ENCODE peak calls at places on chromosomes 5 and 9, in eight cellular contexts. C is Calu3; U is upper lobe of right lung; P is DMS53; L is cardiac muscle cell; T is GDM1; F is mesenteric fat pad; S is CD8-positive, alpha-beta T cell. M is an unnamed sample.

GRCh38 chr5:71783891-71784290 is 64.8 kb downstream of the CARTPT start:
- DNase-seq in S (no peak), U (no peak), L (no peak), F (no peak), P (peak), T (no peak), C (no peak), M (no peak)

GRCh38 chr5:179212870-179213269 is 132.4 kb downstream of the ADAMTS2 start:
- DNase-seq in L (peak), C (no peak), P (no peak), U (no peak), S (no peak), F (no peak), T (no peak), M (no peak)

GRCh38 chr5:6574537-6574936 is 58.3 kb downstream of the NSUN2 start:
- DNase-seq in P (peak), T (no peak), U (no peak), S (no peak), F (no peak), C (no peak), L (no peak), M (no peak)

GRCh38 chr5:18394154-18394804 is 760.0 kb downstream of the TAF11L14 start:
- DNase-seq in U (peak), C (peak), S (peak), T (no peak), P (peak), L (peak), F (no peak), M (peak)

GRCh38 chr9:93664549-93665120 is 88.3 kb downstream of the PHF2 start:
- DNase-seq in C (no peak), T (no peak), P (no peak), F (peak), L (no peak), S (no peak), U (no peak), M (no peak)

GRCh38 chr9:19922476-19923118 is 133.8 kb upstream of the SLC24A2 start:
- DNase-seq in T (no peak), C (peak), U (no peak), F (no peak), S (no peak), P (peak), L (peak), M (peak)

GRCh38 chr5:142644640-142645361 is 41.1 kb downstream of the FGF1 start:
- DNase-seq in L (no peak), C (peak), F (no peak), P (no peak), T (no peak), S (no peak), U (no peak), M (peak)

GRCh38 chr5:158198636-158199035 is 339.7 kb upstream of the CLINT1 start:
- DNase-seq in L (no peak), C (no peak), U (no peak), T (no peak), S (no peak), F (no peak), P (no peak), M (no peak)

GRCh38 chr5:150960791-150961396 is 56.1 kb upstream of the ZNF300 start:
- DNase-seq in S (no peak), P (peak), L (no peak), U (no peak), T (no peak), F (no peak), C (no peak), M (no peak)

GRCh38 chr9:29475471-29475870 is 1902.2 kb upstream of the C9orf72 start:
- DNase-seq in P (no peak), L (no peak), U (no peak), F (no peak), T (no peak), C (no peak), S (no peak), M (no peak)

GRCh38 chr9:76562511-76562911 is 103.5 kb downstream of the GCNT1 start:
- DNase-seq in F (no peak), U (no peak), L (no peak), P (no peak), S (no peak), C (no peak), T (no peak), M (no peak)

GRCh38 chr9:127300886-127301447 is 36.4 kb downstream of the GARNL3 start:
- DNase-seq in L (no peak), C (no peak), S (no peak), F (no peak), T (no peak), P (no peak), U (no peak), M (no peak)

GRCh38 chr9:96413312-96414221 is 4.6 kb downstream of the ZNF367 start:
- DNase-seq in L (no peak), U (no peak), S (no peak), T (peak), P (no peak), C (no peak), F (no peak), M (no peak)

GRCh38 chr9:127351182-127352166 is 45.5 kb upstream of the SLC2A8 start:
- DNase-seq in T (no peak), L (no peak), F (peak), P (peak), U (no peak), S (no peak), C (no peak), M (no peak)

GRCh38 chr5:1017691-1018455 is 9.3 kb downstream of the NKD2 start:
- DNase-seq in F (no peak), T (no peak), U (no peak), P (no peak), C (no peak), S (no peak), L (no peak), M (no peak)

GRCh38 chr9:15501179-15501578 is 9.6 kb downstream of the PSIP1 start:
- DNase-seq in T (no peak), P (peak), U (no peak), S (no peak), C (no peak), F (no peak), L (no peak), M (peak)

GRCh38 chr9:135905380-135906282 is 1.7 kb downstream of the CAMSAP1 start:
- DNase-seq in P (peak), U (peak), T (no peak), S (no peak), C (peak), F (peak), L (no peak), M (peak)

GRCh38 chr9:94269264-94269663 is 10.2 kb downstream of the ZNF169 start:
- DNase-seq in C (no peak), U (no peak), S (no peak), P (peak), L (no peak), T (no peak), F (no peak), M (no peak)